ENCODE peak calls at places on chromosomes 7 and 10, in nine cellular contexts. A is GM12878, J is stomach, V is sigmoid colon, U is SK-N-SH, E is H1, D is A549, H is tibial nerve, M is upper lobe of left lung. R is an unnamed sample.

GRCh38 chr10:128875955-128876354 is 591.1 kb upstream of the MGMT start:
- DNase-seq in M (no peak), A (no peak), J (no peak), D (no peak), E (no peak), H (peak), U (no peak), V (peak), R (no peak)

GRCh38 chr7:69739182-69739581 is 140.9 kb downstream of the AUTS2 start:
- DNase-seq in U (no peak), M (peak), V (no peak), J (no peak), H (no peak), D (no peak), A (peak), E (no peak), R (no peak)

GRCh38 chr7:80014507-80014906 is 120.1 kb upstream of the GNAI1 start:
- DNase-seq in H (no peak), M (no peak), V (no peak), E (no peak), U (no peak), D (no peak), J (no peak), A (no peak), R (no peak)

GRCh38 chr10:79331226-79331625 is 16.0 kb upstream of the PPIF start:
- DNase-seq in E (no peak), J (no peak), V (no peak), D (no peak), A (no peak), U (no peak), H (no peak), M (no peak), R (no peak)

GRCh38 chr7:22120391-22121053 is 174.8 kb upstream of the CDCA7L start:
- DNase-seq in A (no peak), D (no peak), U (no peak), V (no peak), E (no peak), H (no peak), J (no peak), M (no peak), R (no peak)

GRCh38 chr10:29648114-29648982 is 13.6 kb upstream of the SVIL start:
- DNase-seq in E (no peak), H (no peak), V (no peak), U (no peak), A (no peak), D (no peak), J (peak), M (no peak), R (peak)

GRCh38 chr10:653991-654646 is 35.3 kb downstream of the DIP2C start:
- DNase-seq in H (no peak), U (no peak), M (no peak), V (no peak), D (no peak), E (no peak), A (no peak), J (peak), R (no peak)

GRCh38 chr7:128112018-128112780 is 81.0 kb upstream of the LRRC4 start:
- DNase-seq in V (peak), M (no peak), U (no peak), H (no peak), J (no peak), E (no peak), A (no peak), D (no peak), R (no peak)

GRCh38 chr10:22341190-22341935 is 3.9 kb upstream of the SPAG6 start:
- DNase-seq in U (peak), H (no peak), D (peak), V (no peak), M (no peak), J (no peak), E (no peak), A (no peak), R (peak)

GRCh38 chr7:18577096-18577771 is 81.7 kb downstream of the HDAC9 start:
- DNase-seq in V (no peak), E (no peak), J (no peak), D (no peak), U (no peak), H (no peak), M (no peak), A (no peak), R (no peak)

GRCh38 chr10:26481914-26482550 is 43.9 kb downstream of the APBB1IP start:
- DNase-seq in E (no peak), V (no peak), A (no peak), J (no peak), D (no peak), M (peak), U (no peak), H (no peak), R (no peak)
- H3K4me3 ChIP-seq in E (no peak), V (no peak), A (peak), J (no peak), D (no peak), M (no peak), U (no peak), H (no peak), R (no peak)

GRCh38 chr7:23918856-23919255 is 208.8 kb downstream of the STK31 start:
- DNase-seq in J (no peak), H (no peak), A (no peak), M (no peak), E (peak), D (no peak), U (no peak), V (no peak), R (no peak)
- TF ChIP-seq EP300 in J (no peak), H (no peak), A (no peak), M (no peak), E (no peak), D (no peak), U (peak), V (no peak), R (no peak)

GRCh38 chr7:131342864-131343263 is 15.2 kb downstream of the MKLN1 start:
- DNase-seq in D (no peak), A (no peak), H (no peak), E (no peak), J (no peak), V (no peak), U (no peak), M (no peak), R (no peak)
- H3K4me3 ChIP-seq in D (no peak), A (no peak), H (no peak), E (no peak), J (no peak), V (no peak), U (no peak), M (no peak), R (no peak)

GRCh38 chr7:40978047-40978446 is 724.8 kb downstream of the INHBA start:
- DNase-seq in U (no peak), M (no peak), D (no peak), J (no peak), H (no peak), E (no peak), A (no peak), V (no peak), R (no peak)

GRCh38 chr7:40979296-40979695 is 723.6 kb downstream of the INHBA start:
- DNase-seq in U (no peak), E (no peak), A (no peak), H (no peak), V (no peak), D (no peak), M (no peak), J (no peak), R (no peak)

GRCh38 chr7:40987571-40987970 is 715.3 kb downstream of the INHBA start:
- DNase-seq in A (no peak), J (no peak), D (no peak), H (no peak), M (no peak), V (no peak), U (no peak), E (no peak), R (no peak)

GRCh38 chr7:40986351-40986873 is 716.5 kb downstream of the INHBA start:
- DNase-seq in A (no peak), M (no peak), J (no peak), D (peak), E (no peak), H (no peak), U (no peak), V (no peak), R (no peak)

DNA sequence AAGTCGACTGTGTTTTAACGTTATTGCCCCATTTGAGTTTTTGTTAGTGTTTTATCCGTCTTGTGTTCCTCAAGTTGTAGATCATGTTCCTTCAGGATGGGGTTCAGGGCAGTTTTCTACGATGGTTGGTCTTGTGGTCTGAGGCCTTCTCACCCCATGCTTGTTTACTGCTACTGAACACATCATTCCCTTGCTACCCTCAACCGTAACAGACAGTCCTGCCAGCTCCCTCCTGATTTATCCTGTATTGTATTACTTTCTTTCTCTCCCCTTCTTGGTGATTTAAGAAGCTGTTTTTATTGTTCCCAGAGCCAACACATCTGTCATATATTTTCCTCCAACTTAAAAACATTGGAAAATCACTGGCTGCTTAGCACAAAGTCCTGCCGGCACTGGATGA is 719.8 kb downstream of the INHBA start:
- DNase-seq in E (no peak), M (no peak), V (no peak), U (no peak), H (no peak), J (no peak), D (no peak), A (no peak), R (no peak)
- TF ChIP-seq EP300 in E (no peak), M (no peak), V (no peak), U (no peak), H (peak), J (no peak), D (no peak), A (no peak), R (no peak)

DNA sequence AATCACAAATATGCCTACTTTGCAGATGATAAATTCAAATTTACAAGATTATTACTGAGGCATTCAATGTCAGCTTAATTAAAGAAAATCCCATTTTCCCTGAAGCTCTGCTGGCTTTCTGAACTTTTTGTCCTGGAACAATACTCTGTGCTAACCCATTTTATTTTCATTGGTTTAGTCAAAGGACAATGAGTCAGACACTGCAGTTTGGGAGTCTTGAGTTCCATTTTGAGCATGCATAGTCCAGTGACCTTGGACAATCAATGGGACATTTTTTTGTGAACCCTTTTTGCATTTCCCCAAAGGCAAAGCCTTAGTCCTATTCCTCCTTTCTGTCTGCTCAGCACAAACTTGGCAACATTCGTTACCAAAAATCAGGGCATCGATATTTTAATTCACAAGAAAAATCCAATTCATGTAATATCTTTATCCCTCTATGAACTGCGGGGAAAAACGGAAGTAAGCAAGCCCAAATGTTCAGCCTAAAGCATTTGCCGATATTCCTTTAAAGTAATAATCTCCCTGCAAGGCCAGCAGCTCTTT is 339.8 kb downstream of the RNLS start:
- DNase-seq in H (no peak), E (no peak), J (no peak), M (no peak), V (no peak), U (no peak), D (no peak), A (no peak), R (no peak)
- H3K4me3 ChIP-seq in H (no peak), E (no peak), J (no peak), M (no peak), V (no peak), U (peak), D (no peak), A (no peak), R (no peak)

DNA sequence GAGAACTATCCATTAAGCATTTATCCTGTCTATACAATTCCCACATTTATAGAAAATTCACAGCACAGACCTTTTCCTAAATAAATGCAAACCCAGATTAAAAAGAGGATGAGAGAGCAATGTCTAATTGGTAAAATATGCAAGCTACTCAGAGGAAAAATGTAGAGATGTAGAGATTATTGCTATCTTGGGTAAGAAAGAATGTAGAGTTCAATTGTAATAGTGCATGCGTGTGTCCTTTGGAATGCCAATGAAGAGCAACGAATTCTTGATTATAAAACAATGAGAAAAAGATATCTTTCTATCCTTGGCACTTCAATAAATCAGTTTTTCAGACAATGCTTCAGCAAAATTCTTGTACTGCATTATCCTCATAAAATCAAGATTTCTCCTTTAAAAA is 50.9 kb downstream of the SEMA3D start:
- DNase-seq in M (no peak), D (no peak), E (no peak), H (no peak), J (no peak), U (no peak), A (no peak), V (no peak), R (no peak)
- TF ChIP-seq EP300 in M (no peak), D (no peak), E (no peak), H (no peak), J (no peak), U (peak), A (no peak), V (no peak), R (no peak)

DNA sequence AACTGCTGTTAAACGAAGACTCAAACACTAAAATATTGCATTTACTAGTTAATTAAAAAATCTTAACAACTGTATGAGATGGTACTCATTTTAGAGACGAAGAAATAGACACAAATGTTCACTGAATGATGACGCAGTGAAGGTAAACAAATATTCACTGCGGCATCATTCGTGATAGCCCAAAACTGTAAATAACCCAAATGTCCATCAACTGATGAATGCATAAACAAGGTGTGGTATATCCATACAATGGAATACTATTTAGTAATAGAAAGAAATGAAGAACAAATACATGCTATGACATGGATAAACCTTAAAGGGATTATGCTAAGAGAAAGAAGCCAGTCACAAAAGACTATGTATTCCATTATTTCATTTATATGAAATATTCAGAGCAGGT is 51.4 kb downstream of the CDK6 start:
- DNase-seq in V (no peak), U (no peak), M (no peak), J (no peak), H (no peak), D (no peak), E (no peak), A (no peak), R (no peak)
- H3K4me3 ChIP-seq in V (no peak), U (no peak), M (no peak), J (no peak), H (no peak), D (no peak), E (no peak), A (no peak), R (no peak)

GRCh38 chr10:18668026-18668425 is 8.8 kb downstream of the ARL5B start:
- DNase-seq in U (no peak), D (no peak), M (no peak), A (no peak), J (no peak), H (no peak), E (no peak), V (no peak), R (no peak)

GRCh38 chr10:18660816-18661431 is 1.7 kb downstream of the ARL5B start:
- DNase-seq in A (no peak), E (no peak), M (no peak), H (no peak), V (no peak), J (no peak), D (no peak), U (no peak), R (no peak)

GRCh38 chr10:18665815-18666558 is 6.8 kb downstream of the ARL5B start:
- DNase-seq in M (no peak), E (no peak), J (no peak), U (no peak), H (no peak), V (no peak), D (no peak), A (no peak), R (no peak)

GRCh38 chr10:18665079-18665478 is 5.8 kb downstream of the ARL5B start:
- DNase-seq in U (no peak), J (no peak), M (no peak), H (no peak), E (no peak), D (no peak), A (no peak), V (no peak), R (no peak)

DNA sequence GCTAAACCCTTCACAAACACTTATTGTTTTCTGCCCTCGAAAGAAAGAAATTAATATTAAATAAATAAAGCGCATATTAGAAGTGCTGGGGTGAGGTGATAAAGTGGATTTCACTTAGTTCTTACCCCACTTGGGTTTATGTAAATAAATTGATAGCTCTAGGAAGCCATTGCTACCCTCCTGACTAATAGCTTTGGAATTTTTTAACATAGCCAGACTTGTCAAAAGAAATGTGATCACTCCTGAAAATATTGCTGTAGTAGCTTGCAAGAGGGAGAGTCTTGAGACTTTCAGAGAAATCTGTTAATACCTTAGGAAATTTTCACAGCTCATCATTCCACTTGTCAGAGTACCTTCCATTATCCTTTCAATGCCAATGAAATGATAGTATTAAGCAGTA is 7.6 kb downstream of the ARL5B start:
- DNase-seq in U (no peak), H (no peak), J (no peak), A (no peak), D (no peak), E (no peak), M (no peak), V (no peak), R (no peak)
- TF ChIP-seq EP300 in U (no peak), H (no peak), J (no peak), A (no peak), D (no peak), E (no peak), M (no peak), V (no peak), R (no peak)

DNA sequence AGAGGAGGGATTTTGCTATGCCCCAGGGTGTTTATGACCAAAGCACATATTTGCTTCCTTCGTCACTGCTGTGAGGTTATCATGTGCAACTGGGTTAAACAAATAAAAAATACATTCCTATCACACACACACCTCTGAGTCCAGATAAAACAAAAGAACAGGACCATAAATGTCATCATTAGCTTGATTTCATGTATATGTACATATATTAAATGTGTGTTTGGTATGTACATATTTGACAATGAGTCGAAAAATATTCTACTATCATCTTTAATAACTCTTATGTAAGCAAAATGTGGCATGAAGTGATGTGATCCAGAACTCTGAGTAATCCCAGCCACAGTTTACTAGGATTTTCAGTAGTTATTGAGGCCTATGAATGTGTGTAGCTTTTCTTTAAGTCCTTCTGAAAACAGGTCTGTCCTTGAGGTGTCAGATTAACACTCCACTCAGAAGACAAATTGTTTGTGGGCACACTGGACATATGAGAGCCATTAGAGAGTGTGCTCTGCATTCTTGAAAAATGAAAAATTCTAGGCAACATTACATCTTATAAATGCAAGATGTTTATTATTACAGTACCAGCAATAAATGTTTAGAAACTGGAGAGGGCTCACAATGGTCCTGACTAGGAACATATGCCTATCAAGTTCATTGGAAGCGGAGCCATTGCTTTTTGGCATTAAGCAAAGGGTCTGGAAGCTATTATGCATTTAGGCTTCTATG is 335.1 kb upstream of the SEMA3A start:
- DNase-seq in A (no peak), M (no peak), E (no peak), V (no peak), U (peak), J (no peak), H (no peak), D (peak), R (no peak)
- H3K4me3 ChIP-seq in A (no peak), M (no peak), E (no peak), V (no peak), U (no peak), J (no peak), H (no peak), D (no peak), R (no peak)

GRCh38 chr10:125067764-125068163 is 92.6 kb downstream of the CTBP2 start:
- DNase-seq in M (no peak), H (no peak), A (no peak), U (no peak), D (no peak), E (no peak), V (peak), J (no peak), R (no peak)
- TF ChIP-seq EP300 in M (no peak), H (no peak), A (no peak), U (no peak), D (no peak), E (no peak), V (no peak), J (no peak), R (no peak)